ENCODE peak calls at places on chromosomes 13 and 19, in six cellular contexts. K, Y, E, G, R and N are unnamed samples.

GRCh38 chr19:4015705-4016402 is 8.3 kb downstream of the PIAS4 start:
- DNase-seq in K (no peak), Y (no peak), E (no peak), G (no peak), R (no peak), N (no peak)

GRCh38 chr19:49643466-49643865 is 1.5 kb downstream of the SCAF1 start:
- DNase-seq in K (no peak), Y (no peak), E (no peak), G (no peak), R (no peak), N (no peak)

GRCh38 chr19:55697069-55697440 is 22.0 kb downstream of the EPN1 start:
- DNase-seq in K (no peak), Y (no peak), E (no peak), G (no peak), R (no peak), N (no peak)

GRCh38 chr13:71290963-71291937 is 575.8 kb downstream of the DACH1 start:
- DNase-seq in K (no peak), Y (peak), E (peak), G (peak), R (peak), N (no peak)

GRCh38 chr13:29858667-29859066 is 8.2 kb upstream of the UBL3 start:
- DNase-seq in K (no peak), Y (no peak), E (no peak), G (no peak), R (no peak), N (no peak)

GRCh38 chr13:30744056-30744684 is 8.8 kb downstream of the ALOX5AP start:
- DNase-seq in K (no peak), Y (no peak), E (no peak), G (no peak), R (peak), N (no peak)

GRCh38 chr13:112844411-112844810 is 124.6 kb upstream of the MCF2L start:
- DNase-seq in K (no peak), Y (no peak), E (no peak), G (no peak), R (no peak), N (no peak)

GRCh38 chr13:112057736-112058518 is 9.0 kb upstream of the SOX1 start:
- DNase-seq in K (no peak), Y (no peak), E (no peak), G (no peak), R (no peak), N (no peak)

GRCh38 chr13:52455677-52456041 is 381 bp downstream of the CKAP2 start:
- DNase-seq in K (peak), Y (peak), E (peak), G (peak), R (peak), N (no peak)

GRCh38 chr19:20423381-20424207 is 142.0 kb downstream of the ZNF737 start:
- DNase-seq in K (no peak), Y (peak), E (peak), G (no peak), R (peak), N (no peak)

GRCh38 chr13:85261757-85262346 is 537.4 kb downstream of the SLITRK6 start:
- DNase-seq in K (no peak), Y (peak), E (peak), G (no peak), R (no peak), N (no peak)

GRCh38 chr13:36158606-36159005 is 27.4 kb upstream of the DCLK1 start:
- DNase-seq in K (no peak), Y (no peak), E (no peak), G (no peak), R (no peak), N (no peak)

GRCh38 chr13:36445278-36445677 is 13.0 kb downstream of the CCNA1 start:
- DNase-seq in K (no peak), Y (no peak), E (no peak), G (no peak), R (no peak), N (no peak)

GRCh38 chr13:26897706-26898550 is 137.3 kb upstream of the GPR12 start:
- DNase-seq in K (no peak), Y (no peak), E (no peak), G (no peak), R (no peak), N (no peak)

GRCh38 chr13:78398743-78399410 is 204.5 kb downstream of the POU4F1 start:
- DNase-seq in K (no peak), Y (no peak), E (no peak), G (no peak), R (no peak), N (no peak)

GRCh38 chr13:104057851-104058250 is 991.6 kb upstream of the SLC10A2 start:
- DNase-seq in K (no peak), Y (no peak), E (no peak), G (no peak), R (no peak), N (no peak)

GRCh38 chr13:45537506-45537905 is 72.8 kb downstream of the COG3 start:
- DNase-seq in K (no peak), Y (no peak), E (no peak), G (no peak), R (no peak), N (no peak)

GRCh38 chr13:39930060-39930459 is 274.6 kb downstream of the COG6 start:
- DNase-seq in K (no peak), Y (no peak), E (no peak), G (no peak), R (no peak), N (no peak)

GRCh38 chr13:107211073-107211472 is 643.1 kb upstream of the ARGLU1 start:
- DNase-seq in K (peak), Y (peak), E (peak), G (no peak), R (peak), N (peak)

GRCh38 chr13:113671066-113672001 is 4.3 kb downstream of the GRK1 start:
- DNase-seq in K (no peak), Y (no peak), E (no peak), G (no peak), R (no peak), N (no peak)

GRCh38 chr13:48892311-48892710 is 83.4 kb upstream of the FNDC3A start:
- DNase-seq in K (peak), Y (peak), E (peak), G (no peak), R (no peak), N (peak)

GRCh38 chr13:30051531-30052060 is 201.2 kb upstream of the UBL3 start:
- DNase-seq in K (no peak), Y (no peak), E (no peak), G (no peak), R (no peak), N (no peak)

GRCh38 chr13:45542878-45543277 is 72.7 kb downstream of the ERICH6B start:
- DNase-seq in K (no peak), Y (no peak), E (no peak), G (no peak), R (no peak), N (no peak)

GRCh38 chr19:40807147-40808020 is 8.4 kb downstream of the EGLN2 start:
- DNase-seq in K (no peak), Y (no peak), E (no peak), G (no peak), R (no peak), N (no peak)

GRCh38 chr13:20090349-20090748 is 70.5 kb downstream of the GJA3 start:
- DNase-seq in K (no peak), Y (peak), E (no peak), G (no peak), R (no peak), N (no peak)
- TF ChIP-seq CTCF in K (peak), Y (peak), E (peak), G (no peak), R (peak), N (no peak)

DNA sequence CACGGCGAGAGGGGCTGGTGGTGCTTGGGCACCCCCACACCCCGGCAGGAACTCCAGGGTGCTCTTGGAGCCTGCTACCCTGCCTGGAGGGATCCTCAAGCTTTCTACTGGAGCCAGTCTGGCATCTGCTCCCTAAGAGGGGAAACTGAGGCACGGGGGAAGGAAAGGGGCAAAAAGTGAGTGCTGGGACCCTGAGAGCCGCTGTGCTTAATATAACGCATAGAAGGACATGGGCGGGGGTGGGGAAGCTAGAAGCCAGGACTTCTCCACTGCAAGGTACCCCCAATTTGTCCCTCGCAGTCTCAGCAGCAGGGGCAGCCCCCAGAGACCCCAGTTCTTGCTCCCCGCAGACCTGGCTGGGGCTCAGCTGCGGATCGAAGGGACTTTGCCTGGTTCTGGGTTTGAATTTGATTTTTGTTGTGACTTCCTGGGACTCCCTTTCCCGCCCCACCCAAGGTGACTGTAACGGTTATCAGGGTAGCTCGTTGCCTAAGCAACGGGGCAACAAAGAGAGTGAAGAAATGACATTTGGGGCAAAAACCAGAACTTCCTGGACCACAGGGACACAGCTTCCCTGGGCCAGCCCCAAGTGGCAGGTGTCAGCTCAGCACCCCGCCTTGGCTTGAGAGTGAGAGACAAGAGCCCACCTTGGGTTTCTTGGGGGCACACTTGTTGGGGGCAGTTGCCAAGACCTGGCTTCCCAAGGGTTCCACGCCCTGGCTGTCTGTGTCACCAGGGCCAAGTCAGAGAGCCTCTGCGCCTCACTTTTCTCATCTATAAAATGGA is 638 bp downstream of the ADGRE5 start:
- DNase-seq in K (peak), Y (peak), E (peak), G (no peak), R (no peak), N (no peak)
- TF ChIP-seq CTCF in K (no peak), Y (no peak), E (no peak), G (no peak), R (no peak), N (no peak)

GRCh38 chr19:34556500-34556899 is 74.9 kb downstream of the WTIP start:
- DNase-seq in K (no peak), Y (peak), E (peak), G (no peak), R (peak), N (no peak)
- TF ChIP-seq CTCF in K (peak), Y (peak), E (peak), G (no peak), R (peak), N (peak)

DNA sequence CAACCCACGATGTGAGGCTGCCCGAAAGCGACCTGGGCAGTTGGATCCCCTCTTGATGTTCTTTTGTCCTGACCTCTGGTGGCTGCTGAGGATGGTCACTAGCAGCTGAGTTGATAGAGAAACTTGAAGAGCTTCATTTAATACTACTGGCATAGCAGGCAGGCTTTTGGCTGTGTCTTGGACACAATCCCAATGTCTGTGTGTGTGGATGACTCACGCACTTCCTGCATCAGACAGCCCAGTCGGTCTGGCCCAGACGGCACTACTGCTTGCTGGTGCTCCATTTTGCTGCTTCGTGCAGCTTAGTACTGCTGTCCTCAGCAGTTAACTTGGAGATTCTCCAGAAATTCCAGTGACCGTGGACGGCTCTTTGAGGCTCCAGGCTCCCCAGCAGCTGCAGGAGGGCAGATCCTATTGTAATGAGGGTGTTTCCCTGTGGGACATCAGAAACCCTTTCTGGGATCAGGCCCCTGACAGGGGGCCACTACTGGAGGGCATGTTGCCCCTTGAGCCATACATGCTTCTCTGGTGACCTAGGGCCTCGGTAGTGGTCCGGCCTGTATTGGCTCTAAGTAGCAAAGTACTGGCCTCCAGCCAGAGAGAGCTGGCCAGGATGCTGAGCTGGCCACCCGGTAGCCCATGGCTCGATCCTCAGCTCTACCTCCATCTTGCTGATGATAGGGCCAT is 4.5 kb downstream of the FPR3 start:
- DNase-seq in K (peak), Y (peak), E (peak), G (peak), R (no peak), N (peak)
- TF ChIP-seq CTCF in K (peak), Y (peak), E (peak), G (no peak), R (no peak), N (no peak)

GRCh38 chr19:33174186-33174585 is 19.9 kb upstream of the LRP3 start:
- DNase-seq in K (no peak), Y (no peak), E (no peak), G (no peak), R (no peak), N (no peak)

GRCh38 chr19:33176670-33177416 is 17.3 kb upstream of the LRP3 start:
- DNase-seq in K (peak), Y (peak), E (peak), G (peak), R (peak), N (peak)

GRCh38 chr19:33175886-33176669 is 18.1 kb upstream of the LRP3 start:
- DNase-seq in K (no peak), Y (peak), E (peak), G (no peak), R (peak), N (no peak)

GRCh38 chr19:33175156-33175782 is 18.9 kb upstream of the LRP3 start:
- DNase-seq in K (no peak), Y (no peak), E (no peak), G (no peak), R (no peak), N (no peak)

DNA sequence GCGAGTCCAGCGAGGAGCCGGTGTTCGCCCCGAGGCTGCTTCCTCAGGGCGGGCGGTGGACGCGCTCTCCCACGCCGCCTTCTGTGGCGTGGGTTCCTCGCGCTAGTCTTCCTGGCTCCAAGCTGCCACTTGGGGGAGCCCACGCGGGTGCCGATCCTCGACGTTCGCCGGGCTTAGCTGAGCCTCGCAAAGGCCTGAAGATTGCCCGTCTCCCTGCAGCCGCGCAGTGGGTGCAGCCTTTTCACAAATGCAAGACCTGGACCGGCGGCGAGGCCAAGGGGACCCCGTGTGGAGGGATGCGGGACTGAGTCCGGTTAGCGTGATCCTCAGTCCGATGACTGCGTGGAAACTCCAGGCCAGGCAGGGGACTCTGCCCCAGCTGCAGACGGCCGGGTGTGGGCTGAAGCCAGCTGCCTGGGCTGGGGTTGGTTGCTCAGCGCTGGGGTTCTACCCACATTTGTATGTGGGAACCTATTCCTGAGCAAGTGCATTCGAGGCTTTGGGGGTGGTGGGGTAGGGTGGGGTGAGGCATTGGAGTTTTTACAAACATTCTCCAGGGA is 16.6 kb upstream of the LRP3 start:
- DNase-seq in K (no peak), Y (no peak), E (no peak), G (no peak), R (no peak), N (no peak)
- TF ChIP-seq CTCF in K (peak), Y (peak), E (peak), G (no peak), R (peak), N (peak)

GRCh38 chr19:15195381-15195964 is 5.3 kb downstream of the NOTCH3 start:
- DNase-seq in K (peak), Y (peak), E (peak), G (no peak), R (no peak), N (no peak)
- TF ChIP-seq CTCF in K (peak), Y (no peak), E (peak), G (no peak), R (no peak), N (peak)